ENCODE peak calls at places on chromosomes 12 and 14, in four cellular contexts. R, H, D and Y are unnamed samples.

GRCh38 chr12:47268501-47269459 is 189.0 kb upstream of the AMIGO2 start:
- DNase-seq in D (no peak), H (no peak), R (no peak), Y (no peak)

GRCh38 chr12:87603727-87604126 is 425.5 kb downstream of the C12orf50 start:
- DNase-seq in H (no peak), R (no peak), D (no peak), Y (no peak)

GRCh38 chr12:131130311-131130911 is 176.7 kb downstream of the ADGRD1 start:
- DNase-seq in D (no peak), R (no peak), H (no peak), Y (no peak)

GRCh38 chr12:110185626-110186025 is 61.5 kb downstream of the IFT81 start:
- DNase-seq in R (no peak), H (no peak), D (no peak), Y (no peak)

GRCh38 chr14:93207468-93208308 is 632 bp downstream of the UBR7 start:
- DNase-seq in D (peak), H (peak), R (peak), Y (peak)

GRCh38 chr12:120394483-120395367 is 25.8 kb upstream of the MSI1 start:
- DNase-seq in D (no peak), H (peak), R (no peak), Y (no peak)

GRCh38 chr12:14994610-14995009 is 21.8 kb downstream of the PDE6H start:
- DNase-seq in R (no peak), H (no peak), D (no peak), Y (no peak)

GRCh38 chr12:124827588-124828184 is 36.0 kb downstream of the SCARB1 start:
- DNase-seq in D (no peak), H (no peak), R (no peak), Y (no peak)

GRCh38 chr14:99024926-99025325 is 247.1 kb downstream of the BCL11B start:
- DNase-seq in R (no peak), H (no peak), D (no peak), Y (no peak)

GRCh38 chr12:6843118-6843902 is 2.6 kb downstream of the GNB3 start:
- DNase-seq in H (no peak), R (no peak), D (peak), Y (no peak)

GRCh38 chr14:89228921-89229639 is 188.0 kb downstream of the FOXN3 start:
- DNase-seq in R (no peak), H (no peak), D (no peak), Y (no peak)

GRCh38 chr12:118983147-118983824 is 1.9 kb downstream of the SRRM4 start:
- DNase-seq in R (no peak), D (no peak), H (peak), Y (no peak)

GRCh38 chr14:75493580-75494130 is 28.6 kb upstream of the BATF start:
- DNase-seq in H (no peak), R (no peak), D (no peak), Y (no peak)